ENCODE peak calls at places on chromosome 15, in five cellular contexts. O, G, C, E and J are unnamed samples.
A peak's percentile ranks its signal among the peaks of the same experiment; 100 is the strongest.

GRCh38 chr15:34223904-34224596 is 766 bp upstream of the EMC4 start:
- DNase-seq in O (no peak), G (no peak), C (no peak), E (no peak), J (no peak)

GRCh38 chr15:52292780-52293392 is 2.7 kb downstream of the MYO5C start:
- DNase-seq in O (no peak), G (no peak), C (no peak), E (no peak), J (no peak)

GRCh38 chr15:73233623-73234022 is 135.1 kb downstream of the HCN4 start:
- DNase-seq in O (no peak), G (no peak), C (no peak), E (no peak), J (no peak)

GRCh38 chr15:31483053-31483923 is 156.7 kb downstream of the KLF13 start:
- DNase-seq in O (no peak), G (peak; percentile 12), C (no peak), E (peak; percentile 85), J (peak; percentile 78)

GRCh38 chr15:74832826-74833225 is 6.4 kb downstream of the CPLX3 start:
- DNase-seq in O (no peak), G (no peak), C (no peak), E (no peak), J (no peak)

GRCh38 chr15:58471341-58471740 is 39.5 kb downstream of the LIPC start:
- DNase-seq in O (no peak), G (no peak), C (no peak), E (no peak), J (no peak)

GRCh38 chr15:60740787-60741354 is 261.9 kb upstream of the ICE2 start:
- DNase-seq in O (no peak), G (peak; percentile 53), C (no peak), E (peak; percentile 29), J (no peak)

GRCh38 chr15:89129123-89129815 is 41.0 kb downstream of the ABHD2 start:
- DNase-seq in O (no peak), G (peak; percentile 60), C (no peak), E (peak; percentile 78), J (peak; percentile 55)

GRCh38 chr15:87604857-87605446 is 651.6 kb downstream of the NTRK3 start:
- DNase-seq in O (no peak), G (peak; percentile 46), C (no peak), E (peak; percentile 14), J (peak; percentile 2)

GRCh38 chr15:85646538-85647091 is 148.1 kb downstream of the KLHL25 start:
- DNase-seq in O (no peak), G (no peak), C (no peak), E (peak; percentile 60), J (peak; percentile 58)

GRCh38 chr15:92012368-92012629 is 158.8 kb downstream of the SLCO3A1 start:
- DNase-seq in O (no peak), G (no peak), C (no peak), E (peak; percentile 19), J (no peak)

GRCh38 chr15:40769310-40770146 is at the start of gene C15orf62:
- DNase-seq in O (no peak), G (peak; percentile 58), C (no peak), E (peak; percentile 88), J (peak; percentile 81)

GRCh38 chr15:42154576-42155355 is 1.7 kb downstream of the PLA2G4F start:
- DNase-seq in O (no peak), G (no peak), C (no peak), E (no peak), J (no peak)

GRCh38 chr15:62112616-62113593 is 46.1 kb downstream of the C2CD4A start:
- DNase-seq in O (no peak), G (peak; percentile 76), C (peak; percentile 64), E (no peak), J (no peak)

GRCh38 chr15:91021516-91022074 is 799 bp downstream of the VPS33B start:
- DNase-seq in O (no peak), G (peak; percentile 10), C (peak; percentile 9), E (no peak), J (no peak)

GRCh38 chr15:66703540-66703941 is 1.5 kb downstream of the SMAD6 start:
- DNase-seq in O (no peak), G (no peak), C (no peak), E (peak; percentile 31), J (peak; percentile 73)

GRCh38 chr15:34754674-34755418 is at the start of gene GJD2:
- DNase-seq in O (peak; percentile 21), G (no peak), C (no peak), E (peak; percentile 8), J (no peak)

GRCh38 chr15:39855400-39855799 is 64.7 kb downstream of the GPR176 start:
- DNase-seq in O (no peak), G (peak; percentile 51), C (no peak), E (no peak), J (no peak)

GRCh38 chr15:73078722-73079121 is 26.5 kb downstream of the NEO1 start:
- DNase-seq in O (no peak), G (peak; percentile 90), C (peak; percentile 9), E (no peak), J (no peak)

GRCh38 chr15:44541282-44541958 is 4.5 kb downstream of the EIF3J start:
- DNase-seq in O (no peak), G (peak; percentile 91), C (peak; percentile 59), E (no peak), J (no peak)

GRCh38 chr15:33284336-33284735 is 26.4 kb upstream of the RYR3 start:
- DNase-seq in O (no peak), G (no peak), C (no peak), E (no peak), J (no peak)

GRCh38 chr15:70047386-70048195 is 50.1 kb downstream of the TLE3 start:
- DNase-seq in O (peak; percentile 1), G (peak; percentile 72), C (no peak), E (no peak), J (no peak)

GRCh38 chr15:89799925-89800500 is 14.6 kb downstream of the ANPEP start:
- DNase-seq in O (no peak), G (no peak), C (no peak), E (no peak), J (no peak)

GRCh38 chr15:74716647-74717046 is 8.7 kb downstream of the CYP1A1 start:
- DNase-seq in O (no peak), G (no peak), C (no peak), E (no peak), J (no peak)

GRCh38 chr15:49718234-49718633 is 97.4 kb downstream of the DTWD1 start:
- DNase-seq in O (no peak), G (peak; percentile 78), C (peak; percentile 34), E (no peak), J (no peak)

GRCh38 chr15:78455749-78456148 is 17.7 kb downstream of the IREB2 start:
- DNase-seq in O (no peak), G (no peak), C (no peak), E (no peak), J (no peak)

GRCh38 chr15:59792359-59792758 is 103.2 kb upstream of the BNIP2 start:
- DNase-seq in O (no peak), G (no peak), C (no peak), E (peak; percentile 17), J (no peak)

GRCh38 chr15:95138604-95139270 is 907.4 kb downstream of the MCTP2 start:
- DNase-seq in O (no peak), G (no peak), C (no peak), E (no peak), J (no peak)

GRCh38 chr15:97966924-97967620 is 6.6 kb downstream of the ARRDC4 start:
- DNase-seq in O (no peak), G (no peak), C (no peak), E (no peak), J (no peak)

DNA sequence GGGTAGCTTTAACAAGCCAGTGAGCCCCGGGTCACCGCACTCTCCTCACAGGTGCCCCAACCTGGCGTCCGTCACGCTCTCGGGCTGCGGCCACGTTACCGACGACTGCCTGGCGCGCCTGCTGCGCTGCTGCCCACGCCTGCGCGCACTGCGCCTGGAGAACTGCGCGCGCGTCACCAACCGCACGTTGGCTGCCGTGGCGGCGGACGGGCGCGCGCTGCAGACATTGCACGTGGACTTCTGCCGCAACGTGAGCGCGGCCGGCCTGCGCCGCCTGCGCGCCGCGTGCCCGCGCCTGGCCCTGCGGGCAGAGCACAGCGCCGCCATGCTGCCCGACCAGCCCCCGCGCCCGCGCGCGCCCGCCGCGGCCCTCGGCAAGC is 3.4 kb downstream of the FBXL22 start:
- DNase-seq in O (peak; percentile 75), G (peak; percentile 96), C (peak; percentile 23), E (peak; percentile 93), J (peak; percentile 95)
- TF ChIP-seq CTCF in O (no peak), G (no peak), C (no peak), E (no peak), J (peak; percentile 31)

GRCh38 chr15:48695835-48696573 is 50.5 kb upstream of the FBN1 start:
- DNase-seq in O (no peak), G (no peak), C (no peak), E (no peak), J (no peak)

GRCh38 chr15:48693474-48693873 is 48.0 kb upstream of the FBN1 start:
- DNase-seq in O (no peak), G (peak; percentile 28), C (peak; percentile 53), E (no peak), J (no peak)

GRCh38 chr15:48702569-48703239 is 57.2 kb upstream of the FBN1 start:
- DNase-seq in O (no peak), G (no peak), C (no peak), E (no peak), J (no peak)

GRCh38 chr15:48695088-48695834 is 49.8 kb upstream of the FBN1 start:
- DNase-seq in O (no peak), G (peak; percentile 72), C (peak; percentile 93), E (no peak), J (no peak)

GRCh38 chr15:48696627-48697312 is 51.3 kb upstream of the FBN1 start:
- DNase-seq in O (no peak), G (no peak), C (no peak), E (no peak), J (no peak)
- TF ChIP-seq CTCF in O (no peak), G (no peak), C (no peak), E (no peak), J (no peak)

GRCh38 chr15:77183066-77183465 is 112.2 kb upstream of the TSPAN3 start:
- DNase-seq in O (no peak), G (no peak), C (no peak), E (no peak), J (no peak)

GRCh38 chr15:77181305-77182074 is 110.6 kb upstream of the TSPAN3 start:
- DNase-seq in O (no peak), G (no peak), C (no peak), E (peak; percentile 49), J (peak; percentile 43)

GRCh38 chr15:77179541-77179998 is 108.7 kb upstream of the TSPAN3 start:
- DNase-seq in O (no peak), G (peak; percentile 33), C (no peak), E (peak; percentile 40), J (peak; percentile 31)

GRCh38 chr15:77180270-77180669 is 109.4 kb upstream of the TSPAN3 start:
- DNase-seq in O (no peak), G (no peak), C (no peak), E (no peak), J (no peak)

DNA sequence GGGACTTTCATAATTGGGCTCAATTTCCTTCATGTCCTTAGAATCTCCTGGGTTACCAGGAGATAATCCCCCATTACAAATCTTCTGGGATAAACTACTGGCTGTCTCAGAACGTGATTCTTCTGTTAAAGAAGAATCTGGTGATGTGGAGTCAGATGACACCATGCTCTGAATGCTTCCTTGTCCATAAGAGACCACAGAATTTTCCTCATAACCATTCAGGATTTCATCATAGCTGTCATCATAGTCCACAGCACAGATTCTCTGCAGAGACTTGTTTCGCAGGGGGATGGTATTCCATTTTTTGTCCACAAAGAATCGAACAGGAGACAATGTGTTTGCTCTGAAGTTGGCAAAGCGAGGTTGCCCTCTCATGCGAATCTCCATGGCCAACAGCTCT is 109.8 kb upstream of the TSPAN3 start:
- DNase-seq in O (no peak), G (peak; percentile 73), C (no peak), E (no peak), J (no peak)
- TF ChIP-seq CTCF in O (no peak), G (no peak), C (no peak), E (no peak), J (no peak)

GRCh38 chr15:25710184-25710583 is 152.9 kb downstream of the ATP10A start:
- DNase-seq in O (no peak), G (peak; percentile 28), C (no peak), E (peak; percentile 61), J (no peak)
- TF ChIP-seq CTCF in O (peak; percentile 81), G (peak; percentile 70), C (peak; percentile 87), E (peak; percentile 84), J (peak; percentile 35)